ENCODE peak calls at places on chromosomes 6 and 20, in seven cellular contexts. F is HCT116, U is ovary, B is A549, Y is hepatocyte, I is body of pancreas, Z is left ventricle myocardium inferior. L is an unnamed sample.

GRCh38 chr20:1874534-1875168 is 20.6 kb upstream of the SIRPA start:
- DNase-seq in F (no peak), U (no peak), Y (peak), I (peak), Z (no peak), B (no peak), L (no peak)

GRCh38 chr20:12535316-12535715 is 473.5 kb upstream of the SPTLC3 start:
- DNase-seq in Y (peak), F (no peak), B (no peak), U (no peak), Z (no peak), I (no peak), L (no peak)

GRCh38 chr20:47099749-47100515 is 205.3 kb downstream of the EYA2 start:
- DNase-seq in I (peak), F (no peak), Y (no peak), U (no peak), Z (peak), B (no peak), L (no peak)

GRCh38 chr6:37287519-37288157 is 29.7 kb upstream of the TMEM217 start:
- DNase-seq in U (no peak), Y (no peak), B (no peak), F (no peak), Z (no peak), I (no peak), L (no peak)

GRCh38 chr20:30610751-30611150 is 646.7 kb upstream of the DEFB115 start:
- DNase-seq in F (no peak), U (no peak), Y (no peak), B (no peak), I (no peak), Z (no peak), L (no peak)

GRCh38 chr6:169866668-169867521 is 115.5 kb downstream of the ERMARD start:
- DNase-seq in B (no peak), Z (no peak), Y (no peak), U (no peak), I (no peak), F (no peak), L (no peak)

GRCh38 chr20:10093087-10093591 is 58.4 kb downstream of the ANKEF1 start:
- DNase-seq in U (peak), Z (no peak), B (peak), F (no peak), I (no peak), Y (peak), L (peak)

GRCh38 chr20:44098657-44099056 is 88.3 kb downstream of the JPH2 start:
- DNase-seq in Y (no peak), B (no peak), U (no peak), I (no peak), F (no peak), Z (no peak), L (no peak)

GRCh38 chr6:11875325-11876109 is 96.9 kb upstream of the ADTRP start:
- DNase-seq in B (no peak), I (no peak), Z (no peak), U (no peak), F (no peak), Y (no peak), L (no peak)

GRCh38 chr6:110180228-110181008 is at the start of gene CDC40:
- DNase-seq in B (peak), F (no peak), Z (peak), I (peak), Y (peak), U (peak), L (no peak)

GRCh38 chr6:156379946-156380707 is 397.1 kb upstream of the ARID1B start:
- DNase-seq in B (peak), F (peak), I (no peak), Z (no peak), Y (peak), U (no peak), L (peak)

GRCh38 chr6:164151161-164151728 is 736.7 kb downstream of the QKI start:
- DNase-seq in B (no peak), Y (no peak), I (no peak), Z (peak), U (no peak), F (no peak), L (no peak)

GRCh38 chr20:56843817-56844216 is 214.7 kb downstream of the TFAP2C start:
- DNase-seq in B (no peak), I (peak), Z (no peak), Y (peak), F (peak), U (no peak), L (no peak)

GRCh38 chr20:50152394-50153152 is 950 bp downstream of the PEDS1 start:
- DNase-seq in U (no peak), Z (no peak), B (no peak), I (peak), F (no peak), Y (peak), L (no peak)

GRCh38 chr20:63831696-63832686 is 927 bp upstream of the ZBTB46 start:
- DNase-seq in B (no peak), Z (peak), U (peak), F (peak), I (no peak), Y (peak), L (no peak)

GRCh38 chr20:50728981-50729874 is 2.2 kb upstream of the PARD6B start:
- DNase-seq in Y (peak), F (peak), B (no peak), Z (no peak), U (no peak), I (peak), L (no peak)

GRCh38 chr20:18543932-18544331 is 23.3 kb upstream of the SMIM26 start:
- DNase-seq in Z (peak), U (no peak), Y (no peak), B (no peak), F (no peak), I (peak), L (no peak)

GRCh38 chr6:139161817-139162284 is 27.0 kb downstream of the HECA start:
- DNase-seq in Y (no peak), B (no peak), Z (no peak), F (no peak), I (no peak), U (no peak), L (no peak)

GRCh38 chr6:146914563-146915483 is 289.4 kb upstream of the STXBP5 start:
- DNase-seq in U (peak), Z (no peak), B (peak), I (peak), F (peak), Y (peak), L (peak)

GRCh38 chr20:47785321-47785899 is at the start of gene SULF2:
- DNase-seq in F (no peak), U (peak), I (no peak), B (no peak), Z (peak), Y (peak), L (no peak)

GRCh38 chr6:126147416-126147815 is 161.1 kb downstream of the TRMT11 start:
- DNase-seq in B (no peak), F (no peak), Y (no peak), Z (no peak), U (no peak), I (no peak), L (no peak)

GRCh38 chr20:43767686-43768474 is 41.1 kb upstream of the GTSF1L start:
- DNase-seq in Z (no peak), Y (no peak), B (no peak), U (no peak), F (no peak), I (no peak), L (no peak)

GRCh38 chr6:135251964-135252429 is 70.9 kb downstream of the MYB start:
- DNase-seq in B (no peak), F (no peak), Z (no peak), Y (peak), I (no peak), U (no peak), L (no peak)

GRCh38 chr6:1593286-1593957 is 16.3 kb upstream of the FOXC1 start:
- DNase-seq in Z (no peak), U (no peak), B (no peak), F (no peak), I (no peak), Y (no peak), L (no peak)

GRCh38 chr20:51412333-51412761 is 130.2 kb downstream of the NFATC2 start:
- DNase-seq in Z (peak), Y (peak), F (no peak), B (no peak), U (peak), I (no peak), L (no peak)

DNA sequence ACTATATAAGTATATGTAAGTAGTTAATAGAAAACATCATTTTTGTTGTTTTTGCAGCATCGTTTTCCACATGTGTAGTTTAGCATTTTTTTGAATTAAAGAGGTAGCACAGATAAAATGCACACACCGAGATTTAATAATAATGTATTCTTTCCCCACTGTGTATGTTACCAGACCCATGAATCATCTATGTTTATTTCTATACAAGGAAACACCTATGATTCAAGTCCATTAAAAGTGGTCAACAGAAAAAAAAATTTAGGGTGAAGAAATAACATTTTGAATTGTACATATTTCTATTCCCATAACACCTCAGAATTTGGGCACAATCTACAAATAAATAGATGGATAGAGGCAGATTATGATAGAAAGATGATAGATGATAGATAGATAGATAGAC is 31.7 kb upstream of the HCRTR2 start:
- DNase-seq in F (no peak), I (no peak), Z (no peak), B (no peak), U (no peak), Y (no peak), L (no peak)
- TF ChIP-seq CTCF in F (no peak), I (no peak), Z (no peak), B (no peak), U (no peak), Y (no peak), L (no peak)

GRCh38 chr6:70110128-70111022 is 192.5 kb downstream of the COL9A1 start:
- DNase-seq in Z (no peak), F (no peak), Y (no peak), U (no peak), I (no peak), B (no peak), L (no peak)
- H3K27ac ChIP-seq in Z (no peak), F (no peak), Y (no peak), U (no peak), I (no peak), B (no peak), L (no peak)

GRCh38 chr6:92892626-92893025 is 526.7 kb downstream of the EPHA7 start:
- DNase-seq in B (no peak), F (no peak), Y (no peak), I (no peak), U (no peak), Z (no peak), L (no peak)

GRCh38 chr6:92888316-92888715 is 531.0 kb downstream of the EPHA7 start:
- DNase-seq in I (no peak), U (no peak), B (no peak), Y (no peak), F (no peak), Z (no peak), L (no peak)

GRCh38 chr6:92893741-92894140 is 525.6 kb downstream of the EPHA7 start:
- DNase-seq in B (no peak), Z (no peak), Y (no peak), F (no peak), U (no peak), I (no peak), L (no peak)

GRCh38 chr6:92887871-92888270 is 531.5 kb downstream of the EPHA7 start:
- DNase-seq in I (no peak), Y (no peak), F (no peak), B (no peak), Z (no peak), U (no peak), L (no peak)
- TF ChIP-seq CTCF in I (no peak), Y (no peak), F (no peak), B (no peak), Z (no peak), U (no peak), L (no peak)

GRCh38 chr20:37994512-37994911 is 38.7 kb downstream of the TTI1 start:
- DNase-seq in F (no peak), Z (no peak), B (peak), U (no peak), I (no peak), Y (peak), L (peak)
- H3K27ac ChIP-seq in F (no peak), Z (peak), B (peak), U (no peak), I (no peak), Y (peak), L (no peak)

GRCh38 chr6:30149234-30149633 is 11.8 kb downstream of the TRIM10 start:
- DNase-seq in B (no peak), F (no peak), Y (no peak), I (no peak), U (no peak), Z (no peak), L (no peak)
- TF ChIP-seq CTCF in B (no peak), F (no peak), Y (no peak), I (no peak), U (no peak), Z (no peak), L (no peak)

DNA sequence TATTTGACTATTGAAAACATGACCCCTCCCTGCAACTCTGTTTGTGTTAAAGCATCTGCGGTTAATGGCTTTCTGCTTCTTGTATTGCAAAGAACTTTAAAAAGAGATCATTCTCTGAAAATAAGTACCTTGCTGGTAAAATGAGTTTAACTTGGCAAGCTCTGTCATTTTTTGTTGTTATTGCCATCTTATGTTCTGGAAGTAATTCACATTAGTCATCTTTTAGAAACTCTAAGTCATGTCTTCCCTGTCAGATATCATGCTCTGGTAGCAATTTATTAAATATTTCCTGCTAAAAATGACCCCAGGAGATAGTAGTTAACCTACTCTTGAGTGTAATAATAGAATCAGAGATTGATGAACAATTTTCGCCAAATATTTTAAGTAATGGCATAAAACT is 890.6 kb downstream of the KIF16B start:
- DNase-seq in Z (no peak), U (no peak), B (no peak), F (no peak), Y (no peak), I (no peak), L (no peak)
- H3K27ac ChIP-seq in Z (no peak), U (no peak), B (no peak), F (no peak), Y (no peak), I (no peak), L (no peak)

DNA sequence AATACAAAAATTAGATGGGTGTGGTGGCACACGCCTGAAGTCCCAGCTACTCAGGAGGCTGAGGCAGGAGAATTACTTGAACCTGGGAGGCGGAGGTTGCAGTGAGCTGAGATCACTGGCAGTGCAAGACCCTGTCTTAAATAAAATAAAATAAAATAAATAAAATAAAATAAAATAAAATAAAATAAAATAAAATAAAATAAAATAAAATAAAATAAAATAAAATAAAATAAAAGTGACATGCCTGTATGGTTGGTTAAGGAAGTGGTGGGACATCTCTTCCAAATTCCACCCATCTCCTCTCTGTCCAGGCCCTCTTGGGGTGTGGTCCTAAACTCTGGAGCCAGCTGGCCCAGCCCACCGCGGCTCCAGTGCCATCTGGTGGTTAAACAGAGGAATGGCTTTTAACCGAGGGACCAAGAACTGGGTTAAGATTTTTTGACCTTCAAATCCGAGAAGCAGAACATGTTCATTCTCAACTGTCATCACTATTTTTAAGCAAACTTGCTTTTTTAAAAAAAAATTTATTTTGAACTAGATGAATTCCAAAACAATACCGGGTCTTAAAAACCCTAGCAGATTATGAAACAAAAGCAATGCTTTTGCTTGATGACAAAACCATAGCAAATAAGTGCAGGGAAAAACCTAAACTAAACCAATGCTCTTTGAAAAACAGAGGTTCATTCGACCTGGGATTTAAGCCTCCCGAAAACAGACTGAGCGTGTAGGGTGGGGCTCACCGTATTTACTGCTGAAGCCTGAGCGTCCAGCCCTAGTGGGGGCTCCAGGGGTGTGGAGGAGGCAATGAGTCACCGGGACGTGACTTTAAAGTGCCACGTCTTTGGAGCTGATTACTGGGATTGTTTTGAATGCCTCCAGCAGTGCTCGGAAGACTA is 68.8 kb downstream of the CDC5L start:
- DNase-seq in B (peak), Z (no peak), U (peak), I (peak), F (peak), Y (peak), L (no peak)
- TF ChIP-seq CTCF in B (peak), Z (peak), U (peak), I (peak), F (peak), Y (peak), L (peak)

L was measured in AG04450.